ENCODE peak calls at places on chromosomes 7 and 10, in nine cellular contexts. F is neural progenitor cell, S is MM.1S, Y is mammary epithelial cell, K is GM12878, N is astrocyte, H is HCT116, R is neuronal stem cell, C is IMR-90. D is an unnamed sample.

GRCh38 chr7:96332325-96332724 is 10.4 kb upstream of the SLC25A13 start:
- DNase-seq in R (no peak), H (no peak), Y (no peak), K (no peak), C (no peak), S (no peak), F (no peak), N (no peak), D (no peak)

GRCh38 chr10:130428936-130429335 is 292.7 kb downstream of the GLRX3 start:
- DNase-seq in C (no peak), F (no peak), N (no peak), K (no peak), H (no peak), Y (no peak), S (no peak), R (no peak), D (no peak)

GRCh38 chr10:38156416-38157269 is 62.5 kb downstream of the ZNF37A start:
- DNase-seq in F (no peak), R (no peak), H (no peak), Y (no peak), K (no peak), S (no peak), N (no peak), C (no peak), D (no peak)

GRCh38 chr7:141674201-141674671 is 27.7 kb downstream of the DENND11 start:
- DNase-seq in K (no peak), C (no peak), Y (peak), F (peak), S (no peak), R (peak), H (no peak), N (peak), D (no peak)

GRCh38 chr7:91565499-91566331 is 301.5 kb downstream of the FZD1 start:
- DNase-seq in F (no peak), C (no peak), K (no peak), H (no peak), S (no peak), Y (no peak), N (peak), R (no peak), D (no peak)

GRCh38 chr10:32210306-32211045 is 136.5 kb downstream of the EPC1 start:
- DNase-seq in F (peak), R (no peak), Y (peak), C (peak), S (no peak), H (peak), N (peak), K (no peak), D (peak)

GRCh38 chr7:33143996-33144718 is 14.8 kb downstream of the BBS9 start:
- DNase-seq in R (no peak), K (peak), C (peak), Y (peak), F (no peak), N (peak), H (no peak), S (peak), D (no peak)

GRCh38 chr10:132836248-132836831 is 50.4 kb upstream of the NKX6-2 start:
- DNase-seq in S (no peak), C (no peak), R (no peak), Y (no peak), N (no peak), F (no peak), H (no peak), K (no peak), D (no peak)

GRCh38 chr7:2637066-2637471 is 5.3 kb downstream of the TTYH3 start:
- DNase-seq in C (no peak), N (no peak), K (no peak), H (no peak), R (no peak), Y (no peak), F (no peak), S (no peak), D (no peak)

GRCh38 chr10:6072215-6072941 is 10.2 kb upstream of the IL2RA start:
- DNase-seq in K (no peak), C (no peak), H (no peak), F (no peak), S (no peak), N (no peak), Y (no peak), R (no peak), D (peak)

GRCh38 chr10:34104829-34105572 is 710.1 kb downstream of the PARD3 start:
- DNase-seq in K (no peak), H (no peak), S (no peak), R (no peak), N (no peak), F (no peak), Y (no peak), C (no peak), D (no peak)

GRCh38 chr10:49621561-49621960 is 7.7 kb downstream of the CHAT start:
- DNase-seq in H (no peak), C (no peak), R (no peak), N (no peak), K (no peak), S (no peak), Y (no peak), F (no peak), D (no peak)

GRCh38 chr7:87152897-87153641 is 816 bp downstream of the DMTF1 start:
- DNase-seq in H (no peak), Y (peak), K (no peak), R (no peak), S (peak), C (peak), N (no peak), F (peak), D (peak)

DNA sequence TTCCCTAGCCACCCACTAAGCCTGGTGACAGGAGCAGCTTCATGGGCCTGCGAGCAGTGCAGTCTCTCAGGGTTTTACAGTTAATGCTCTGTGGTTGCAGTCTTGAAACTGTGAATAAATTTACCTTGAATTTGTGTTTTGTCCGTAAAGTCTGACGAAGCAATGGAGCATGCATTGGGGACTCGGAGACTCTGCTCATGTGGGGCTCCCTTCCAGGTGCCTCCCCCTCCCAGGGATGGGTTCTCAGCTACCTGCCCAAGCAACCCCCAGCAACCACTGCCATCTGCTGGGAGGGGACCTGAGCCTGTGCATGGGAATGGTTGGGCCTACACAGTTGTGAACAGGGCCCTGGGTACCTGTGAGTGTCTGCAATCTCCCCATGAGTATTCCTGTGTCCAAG is 36.3 kb upstream of the IKZF1 start:
- DNase-seq in Y (no peak), S (no peak), C (no peak), H (no peak), R (no peak), N (no peak), K (no peak), F (no peak), D (peak)
- H2AFZ ChIP-seq in Y (no peak), S (no peak), C (no peak), H (no peak), R (no peak), N (no peak), K (no peak), F (no peak), D (no peak)

GRCh38 chr10:116198636-116199035 is 74.4 kb downstream of the GFRA1 start:
- DNase-seq in S (no peak), H (no peak), N (no peak), C (no peak), F (no peak), R (no peak), Y (no peak), K (no peak), D (no peak)
- H3K9ac ChIP-seq in S (no peak), H (no peak), N (no peak), C (no peak), F (no peak), R (no peak), Y (no peak), K (no peak), D (no peak)

GRCh38 chr10:114266521-114266920 is 27.5 kb downstream of the VWA2 start:
- DNase-seq in C (peak), F (no peak), H (no peak), K (no peak), Y (peak), S (no peak), R (no peak), N (peak), D (no peak)
- H2AFZ ChIP-seq in C (no peak), F (no peak), H (no peak), K (no peak), Y (peak), S (no peak), R (no peak), N (peak), D (no peak)

GRCh38 chr10:43421201-43421507 is 12.2 kb upstream of the HNRNPF start:
- DNase-seq in N (no peak), F (no peak), H (no peak), K (no peak), R (no peak), Y (no peak), C (no peak), S (no peak), D (no peak)
- H3K9ac ChIP-seq in N (peak), F (no peak), H (peak), K (peak), R (no peak), Y (peak), C (peak), S (peak), D (peak)

DNA sequence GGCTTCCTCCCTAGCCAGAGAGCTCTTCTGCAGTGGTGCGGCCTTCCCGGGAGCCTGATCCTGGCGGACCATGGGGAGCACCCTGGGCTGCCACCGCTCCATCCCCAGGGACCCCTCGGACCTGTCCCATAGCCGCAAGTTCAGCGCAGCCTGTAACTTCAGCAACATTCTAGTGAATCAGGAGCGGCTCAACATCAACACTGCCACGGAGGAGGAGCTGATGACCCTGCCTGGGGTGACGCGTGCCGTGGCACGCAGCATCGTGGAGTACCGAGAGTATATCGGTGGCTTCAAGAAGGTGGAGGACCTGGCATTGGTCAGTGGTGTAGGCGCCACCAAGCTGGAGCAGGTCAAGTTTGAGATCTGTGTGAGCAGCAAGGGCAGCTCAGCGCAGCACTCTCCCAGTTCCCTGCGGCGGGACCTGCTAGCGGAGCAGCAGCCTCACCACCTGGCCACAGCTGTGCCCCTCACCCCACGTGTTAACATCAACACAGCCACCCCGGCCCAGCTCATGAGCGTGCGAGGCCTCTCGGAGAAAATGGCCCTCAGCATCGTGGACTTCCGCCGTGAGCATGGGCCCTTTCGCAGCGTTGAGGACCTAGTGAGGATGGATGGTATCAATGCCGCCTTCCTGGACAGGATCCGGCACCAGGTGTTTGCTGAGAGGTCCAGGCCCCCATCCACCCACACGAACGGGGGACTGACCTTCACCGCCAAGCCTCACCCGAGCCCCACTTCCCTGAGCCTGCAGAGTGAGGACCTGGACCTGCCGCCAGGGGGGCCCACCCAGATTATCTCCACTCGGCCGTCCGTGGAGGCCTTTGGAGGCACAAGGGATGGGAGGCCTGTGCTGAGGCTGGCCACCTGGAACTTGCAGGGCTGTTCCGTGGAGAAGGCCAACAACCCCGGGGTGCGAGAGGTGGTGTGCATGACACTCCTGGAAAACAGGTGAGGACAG is 1.5 kb downstream of the EEPD1 start:
- DNase-seq in S (no peak), C (no peak), F (no peak), Y (no peak), K (no peak), N (no peak), R (no peak), H (no peak), D (peak)
- H2AFZ ChIP-seq in S (no peak), C (peak), F (no peak), Y (no peak), K (no peak), N (no peak), R (peak), H (no peak), D (no peak)